ENCODE peak calls at places on chromosomes 13 and 19, in ten cellular contexts. N, A, U, G, D, L, Q, F, M and O are unnamed samples.
A peak's percentile ranks its signal among the peaks of the same experiment; 100 is the strongest.

GRCh38 chr13:46687810-46688209 is 109.2 kb downstream of the ESD start:
- DNase-seq in F (no peak), N (peak; percentile 70), L (no peak), Q (no peak), A (no peak), G (peak; percentile 36), U (no peak), D (peak; percentile 56), M (no peak), O (no peak)

GRCh38 chr19:934197-934840 is 8.5 kb downstream of the ARID3A start:
- DNase-seq in L (no peak), F (no peak), D (no peak), U (no peak), Q (no peak), N (no peak), M (no peak), G (no peak), A (no peak), O (no peak)

GRCh38 chr13:40984670-40985366 is 34.3 kb downstream of the ELF1 start:
- DNase-seq in U (no peak), A (no peak), G (no peak), N (no peak), D (no peak), L (no peak), Q (no peak), F (no peak), M (no peak), O (no peak)

GRCh38 chr13:32881074-32881791 is 135.0 kb upstream of the KL start:
- DNase-seq in G (no peak), Q (no peak), N (peak; percentile 44), A (no peak), L (no peak), D (peak; percentile 77), M (no peak), F (peak; percentile 45), U (no peak), O (peak; percentile 77)

GRCh38 chr19:57800696-57801095 is 14.0 kb downstream of the ZNF552 start:
- DNase-seq in Q (no peak), L (no peak), F (no peak), N (no peak), A (no peak), D (no peak), M (no peak), G (no peak), U (no peak), O (no peak)

GRCh38 chr19:17557461-17557860 is 2.0 kb downstream of the COLGALT1 start:
- DNase-seq in A (no peak), Q (peak; percentile 71), F (no peak), G (no peak), N (peak; percentile 88), L (no peak), M (no peak), U (no peak), D (no peak), O (peak; percentile 95)

GRCh38 chr13:44108345-44108858 is 228.7 kb downstream of the LACC1 start:
- DNase-seq in M (no peak), G (peak; percentile 74), D (no peak), Q (no peak), U (no peak), N (no peak), A (peak; percentile 83), F (no peak), L (no peak), O (no peak)

GRCh38 chr19:12052571-12053169 is at the start of gene ZNF878:
- DNase-seq in L (peak; percentile 75), A (peak; percentile 88), M (no peak), F (peak; percentile 85), Q (peak; percentile 96), G (no peak), D (peak; percentile 84), U (peak; percentile 94), N (peak; percentile 96), O (no peak)

GRCh38 chr19:48905664-48906063 is 5.6 kb downstream of the NUCB1 start:
- DNase-seq in Q (no peak), D (no peak), N (no peak), F (no peak), A (no peak), M (no peak), L (no peak), U (no peak), G (no peak), O (no peak)

GRCh38 chr19:28213476-28214082 is 999.4 kb downstream of the UQCRFS1 start:
- DNase-seq in A (no peak), F (peak; percentile 17), G (peak; percentile 71), Q (no peak), L (no peak), D (no peak), U (no peak), M (no peak), N (peak; percentile 23), O (peak; percentile 56)

GRCh38 chr19:49767380-49767779 is 579 bp downstream of the AP2A1 start:
- DNase-seq in M (no peak), Q (no peak), N (no peak), U (no peak), G (no peak), F (no peak), A (no peak), D (no peak), L (peak; percentile 17), O (no peak)

GRCh38 chr19:4969772-4970531 is 1.0 kb downstream of the KDM4B start:
- DNase-seq in U (no peak), L (peak; percentile 57), A (no peak), F (no peak), N (peak; percentile 59), M (no peak), G (no peak), D (no peak), Q (peak; percentile 45), O (peak; percentile 86)

GRCh38 chr19:36142046-36142445 is 2.2 kb downstream of the CAPNS1 start:
- DNase-seq in U (no peak), D (no peak), M (no peak), F (no peak), G (no peak), L (no peak), A (no peak), N (no peak), Q (no peak), O (no peak)

GRCh38 chr19:45162464-45163143 is 1.8 kb upstream of the NKPD1 start:
- DNase-seq in A (no peak), F (peak; percentile 91), D (no peak), Q (peak; percentile 63), N (no peak), G (no peak), M (no peak), L (no peak), U (no peak), O (no peak)

GRCh38 chr19:2700660-2701360 is 1.7 kb downstream of the GNG7 start:
- DNase-seq in M (no peak), G (no peak), L (no peak), D (no peak), F (no peak), U (no peak), A (no peak), N (no peak), Q (no peak), O (no peak)

GRCh38 chr13:111510502-111511218 is 190.2 kb downstream of the TEX29 start:
- DNase-seq in A (no peak), N (no peak), L (no peak), M (no peak), U (no peak), D (no peak), F (no peak), Q (no peak), G (no peak), O (no peak)

GRCh38 chr13:24348797-24349515 is 39.6 kb downstream of the C1QTNF9 start:
- DNase-seq in A (peak; percentile 72), N (no peak), D (no peak), F (no peak), M (no peak), Q (no peak), G (peak; percentile 12), U (no peak), L (no peak), O (no peak)

GRCh38 chr19:44113784-44114390 is 688 bp downstream of the ZNF225 start:
- DNase-seq in N (peak; percentile 8), M (no peak), F (no peak), U (no peak), L (peak; percentile 14), A (no peak), D (no peak), G (no peak), Q (no peak), O (peak; percentile 64)

GRCh38 chr13:39224841-39225240 is 186.6 kb downstream of the NHLRC3 start:
- DNase-seq in A (no peak), D (no peak), U (no peak), Q (no peak), M (no peak), N (no peak), L (no peak), G (no peak), F (no peak), O (no peak)

GRCh38 chr13:35838356-35838755 is 292.8 kb downstream of the DCLK1 start:
- DNase-seq in A (no peak), G (no peak), Q (no peak), U (no peak), D (peak; percentile 95), L (no peak), N (no peak), F (no peak), M (no peak), O (no peak)

GRCh38 chr19:18401580-18402112 is 4.2 kb upstream of the LRRC25 start:
- DNase-seq in M (no peak), D (peak; percentile 71), U (no peak), A (peak; percentile 84), N (peak; percentile 98), L (peak; percentile 74), F (peak; percentile 27), G (peak; percentile 85), Q (peak; percentile 92), O (peak; percentile 100)

GRCh38 chr13:77696006-77696862 is 1.3 kb upstream of the SLAIN1 start:
- DNase-seq in U (no peak), D (no peak), A (no peak), F (no peak), L (no peak), G (no peak), Q (no peak), N (no peak), M (no peak), O (no peak)

GRCh38 chr13:77719128-77719527 is 21.6 kb downstream of the SLAIN1 start:
- DNase-seq in M (no peak), Q (no peak), L (no peak), F (no peak), G (no peak), N (no peak), D (no peak), A (no peak), U (no peak), O (no peak)

GRCh38 chr13:105773887-105774538 is 761.4 kb downstream of the EFNB2 start:
- DNase-seq in D (peak; percentile 21), M (no peak), G (peak; percentile 33), L (no peak), N (no peak), F (no peak), A (no peak), U (no peak), Q (no peak), O (no peak)

GRCh38 chr19:55494172-55494761 is 6.0 kb downstream of the SSC5D start:
- DNase-seq in Q (no peak), M (no peak), G (no peak), A (no peak), U (no peak), F (no peak), N (peak; percentile 60), L (no peak), D (peak; percentile 94), O (no peak)

GRCh38 chr13:76440568-76440967 is 445.6 kb downstream of the KCTD12 start:
- DNase-seq in N (peak; percentile 29), A (no peak), L (peak; percentile 2), U (no peak), F (no peak), Q (peak; percentile 6), D (no peak), G (no peak), M (no peak), O (peak; percentile 54)

GRCh38 chr19:29596885-29597525 is 9.1 kb upstream of the POP4 start:
- DNase-seq in A (no peak), F (no peak), D (peak; percentile 52), M (no peak), N (peak; percentile 5), Q (no peak), L (no peak), U (no peak), G (peak; percentile 64), O (no peak)

GRCh38 chr19:5977222-5977784 is 637 bp downstream of the RANBP3 start:
- DNase-seq in A (no peak), M (no peak), Q (no peak), F (no peak), N (peak; percentile 21), D (no peak), L (no peak), G (no peak), U (no peak), O (no peak)